ENCODE peak calls at places on chromosome 22, in seven cellular contexts. One of them, this sample, is unnamed.

GRCh38 chr22:40247976-40248375 is 70.3 kb downstream of the TNRC6B start:
- DNase-seq in NCI-H2081 treated with DMSO at 0.1 percent for 48 hours: no peak
- DNase-seq in NCI-H1930: no peak
- DNase-seq in C1 segment of cervical spinal cord: no peak
- DNase-seq in GM04504: no peak
- DNase-seq in AML-193: no peak
- DNase-seq in naive thymus-derived CD8-positive, alpha-beta T cell: peak
- DNase-seq in this sample: no peak

GRCh38 chr22:36606114-36606513 is 77.1 kb upstream of the EIF3D start:
- DNase-seq in NCI-H2081 treated with DMSO at 0.1 percent for 48 hours: no peak
- DNase-seq in C1 segment of cervical spinal cord: peak
- DNase-seq in GM04504: no peak
- DNase-seq in AML-193: no peak
- DNase-seq in NCI-H1930: no peak
- DNase-seq in naive thymus-derived CD8-positive, alpha-beta T cell: no peak
- DNase-seq in this sample: no peak

GRCh38 chr22:43514476-43515157 is 102.8 kb downstream of the MPPED1 start:
- DNase-seq in NCI-H1930: no peak
- DNase-seq in C1 segment of cervical spinal cord: no peak
- DNase-seq in AML-193: no peak
- DNase-seq in naive thymus-derived CD8-positive, alpha-beta T cell: no peak
- DNase-seq in GM04504: no peak
- DNase-seq in NCI-H2081 treated with DMSO at 0.1 percent for 48 hours: no peak
- DNase-seq in this sample: no peak

GRCh38 chr22:22759371-22759770 is 115.0 kb downstream of the GGTLC2 start:
- DNase-seq in NCI-H1930: no peak
- DNase-seq in naive thymus-derived CD8-positive, alpha-beta T cell: no peak
- DNase-seq in GM04504: no peak
- DNase-seq in NCI-H2081 treated with DMSO at 0.1 percent for 48 hours: no peak
- DNase-seq in AML-193: no peak
- DNase-seq in C1 segment of cervical spinal cord: no peak
- DNase-seq in this sample: no peak

GRCh38 chr22:50625568-50626313 is 2.2 kb downstream of the ARSA start:
- DNase-seq in NCI-H1930: no peak
- DNase-seq in naive thymus-derived CD8-positive, alpha-beta T cell: no peak
- DNase-seq in GM04504: no peak
- DNase-seq in AML-193: no peak
- DNase-seq in C1 segment of cervical spinal cord: no peak
- DNase-seq in NCI-H2081 treated with DMSO at 0.1 percent for 48 hours: no peak
- DNase-seq in this sample: no peak

GRCh38 chr22:20262582-20263147 is 5.5 kb downstream of the RTN4R start:
- DNase-seq in naive thymus-derived CD8-positive, alpha-beta T cell: no peak
- DNase-seq in AML-193: no peak
- DNase-seq in NCI-H1930: no peak
- DNase-seq in GM04504: no peak
- DNase-seq in C1 segment of cervical spinal cord: no peak
- DNase-seq in NCI-H2081 treated with DMSO at 0.1 percent for 48 hours: no peak
- DNase-seq in this sample: no peak

GRCh38 chr22:35608088-35608487 is 9.0 kb downstream of the MB start:
- DNase-seq in NCI-H1930: no peak
- DNase-seq in naive thymus-derived CD8-positive, alpha-beta T cell: no peak
- DNase-seq in NCI-H2081 treated with DMSO at 0.1 percent for 48 hours: no peak
- DNase-seq in AML-193: no peak
- DNase-seq in GM04504: no peak
- DNase-seq in C1 segment of cervical spinal cord: no peak
- DNase-seq in this sample: no peak

GRCh38 chr22:41076857-41077256 is 15.5 kb upstream of the EP300 start:
- DNase-seq in AML-193: no peak
- DNase-seq in NCI-H1930: no peak
- DNase-seq in GM04504: no peak
- DNase-seq in naive thymus-derived CD8-positive, alpha-beta T cell: no peak
- DNase-seq in C1 segment of cervical spinal cord: no peak
- DNase-seq in NCI-H2081 treated with DMSO at 0.1 percent for 48 hours: no peak
- DNase-seq in this sample: no peak

GRCh38 chr22:47001288-47001687 is 238.8 kb downstream of the TBC1D22A start:
- DNase-seq in NCI-H1930: no peak
- DNase-seq in GM04504: no peak
- DNase-seq in C1 segment of cervical spinal cord: no peak
- DNase-seq in naive thymus-derived CD8-positive, alpha-beta T cell: no peak
- DNase-seq in NCI-H2081 treated with DMSO at 0.1 percent for 48 hours: no peak
- DNase-seq in AML-193: no peak
- DNase-seq in this sample: no peak

GRCh38 chr22:46159777-46160176 is 9.5 kb downstream of the PPARA start:
- DNase-seq in GM04504: no peak
- DNase-seq in NCI-H1930: no peak
- DNase-seq in naive thymus-derived CD8-positive, alpha-beta T cell: no peak
- DNase-seq in C1 segment of cervical spinal cord: no peak
- DNase-seq in NCI-H2081 treated with DMSO at 0.1 percent for 48 hours: no peak
- DNase-seq in AML-193: no peak
- DNase-seq in this sample: no peak

GRCh38 chr22:48338793-48339705 is 1488.6 kb downstream of the BRD1 start:
- DNase-seq in GM04504: no peak
- DNase-seq in AML-193: no peak
- DNase-seq in NCI-H2081 treated with DMSO at 0.1 percent for 48 hours: no peak
- DNase-seq in C1 segment of cervical spinal cord: no peak
- DNase-seq in NCI-H1930: no peak
- DNase-seq in naive thymus-derived CD8-positive, alpha-beta T cell: no peak
- DNase-seq in this sample: no peak

GRCh38 chr22:47598864-47599263 is 836.4 kb downstream of the TBC1D22A start:
- DNase-seq in GM04504: no peak
- DNase-seq in NCI-H2081 treated with DMSO at 0.1 percent for 48 hours: no peak
- DNase-seq in NCI-H1930: no peak
- DNase-seq in C1 segment of cervical spinal cord: no peak
- DNase-seq in naive thymus-derived CD8-positive, alpha-beta T cell: no peak
- DNase-seq in AML-193: no peak
- DNase-seq in this sample: no peak

GRCh38 chr22:26762503-26763170 is 105.2 kb downstream of the MIAT start:
- DNase-seq in GM04504: no peak
- DNase-seq in C1 segment of cervical spinal cord: no peak
- DNase-seq in naive thymus-derived CD8-positive, alpha-beta T cell: no peak
- DNase-seq in AML-193: no peak
- DNase-seq in NCI-H2081 treated with DMSO at 0.1 percent for 48 hours: no peak
- DNase-seq in NCI-H1930: no peak
- DNase-seq in this sample: no peak

GRCh38 chr22:33921576-33922181 is 1.4 kb upstream of the LARGE1 start:
- DNase-seq in C1 segment of cervical spinal cord: peak
- DNase-seq in NCI-H1930: peak
- DNase-seq in NCI-H2081 treated with DMSO at 0.1 percent for 48 hours: no peak
- DNase-seq in GM04504: no peak
- DNase-seq in naive thymus-derived CD8-positive, alpha-beta T cell: peak
- DNase-seq in AML-193: no peak
- DNase-seq in this sample: no peak

GRCh38 chr22:27309713-27310112 is 491.8 kb downstream of the MN1 start:
- DNase-seq in NCI-H2081 treated with DMSO at 0.1 percent for 48 hours: no peak
- DNase-seq in NCI-H1930: no peak
- DNase-seq in naive thymus-derived CD8-positive, alpha-beta T cell: no peak
- DNase-seq in GM04504: no peak
- DNase-seq in C1 segment of cervical spinal cord: no peak
- DNase-seq in AML-193: no peak
- DNase-seq in this sample: no peak

GRCh38 chr22:47201186-47201995 is 438.9 kb downstream of the TBC1D22A start:
- DNase-seq in NCI-H2081 treated with DMSO at 0.1 percent for 48 hours: no peak
- DNase-seq in GM04504: no peak
- DNase-seq in NCI-H1930: no peak
- DNase-seq in AML-193: no peak
- DNase-seq in naive thymus-derived CD8-positive, alpha-beta T cell: no peak
- DNase-seq in C1 segment of cervical spinal cord: no peak
- DNase-seq in this sample: no peak

GRCh38 chr22:44399196-44399837 is 86.6 kb upstream of the SHISAL1 start:
- DNase-seq in C1 segment of cervical spinal cord: no peak
- DNase-seq in NCI-H2081 treated with DMSO at 0.1 percent for 48 hours: no peak
- DNase-seq in naive thymus-derived CD8-positive, alpha-beta T cell: no peak
- DNase-seq in GM04504: no peak
- DNase-seq in AML-193: no peak
- DNase-seq in NCI-H1930: no peak
- DNase-seq in this sample: no peak

GRCh38 chr22:28920757-28921584 is 37.6 kb downstream of the ZNRF3 start:
- DNase-seq in NCI-H2081 treated with DMSO at 0.1 percent for 48 hours: no peak
- DNase-seq in GM04504: no peak
- DNase-seq in AML-193: no peak
- DNase-seq in naive thymus-derived CD8-positive, alpha-beta T cell: no peak
- DNase-seq in NCI-H1930: no peak
- DNase-seq in C1 segment of cervical spinal cord: no peak
- DNase-seq in this sample: no peak

GRCh38 chr22:45880732-45881523 is 96.0 kb downstream of the WNT7B start:
- DNase-seq in GM04504: no peak
- DNase-seq in C1 segment of cervical spinal cord: no peak
- DNase-seq in NCI-H1930: no peak
- DNase-seq in NCI-H2081 treated with DMSO at 0.1 percent for 48 hours: no peak
- DNase-seq in naive thymus-derived CD8-positive, alpha-beta T cell: no peak
- DNase-seq in AML-193: no peak
- DNase-seq in this sample: no peak